ENCODE peak calls at places on chromosomes 12 and 14, in four cellular contexts. One of them, this sample, is unnamed.

GRCh38 chr12:96156211-96156610 is 38.0 kb upstream of the ELK3 start:
- DNase-seq in fibroblast of the aortic adventitia: no peak
- DNase-seq in stimulated activated CD4-positive, alpha-beta T cell treated with anti-CD3 and anti-CD28 coated beads, Interleukin-15, amount 100 ng/mL, for 24 hours: no peak
- DNase-seq in heart right ventricle: no peak
- DNase-seq in this sample: no peak

GRCh38 chr12:33439587-33440011 is at the start of gene SYT10:
- DNase-seq in fibroblast of the aortic adventitia: no peak
- DNase-seq in stimulated activated CD4-positive, alpha-beta T cell treated with anti-CD3 and anti-CD28 coated beads, Interleukin-15, amount 100 ng/mL, for 24 hours: peak
- DNase-seq in heart right ventricle: no peak
- DNase-seq in this sample: no peak

GRCh38 chr12:92784356-92784755 is 81.6 kb downstream of the PLEKHG7 start:
- DNase-seq in fibroblast of the aortic adventitia: peak
- DNase-seq in stimulated activated CD4-positive, alpha-beta T cell treated with anti-CD3 and anti-CD28 coated beads, Interleukin-15, amount 100 ng/mL, for 24 hours: no peak
- DNase-seq in heart right ventricle: no peak
- DNase-seq in this sample: no peak

GRCh38 chr12:124921200-124922008 is 7.0 kb upstream of the UBC start:
- DNase-seq in fibroblast of the aortic adventitia: peak
- DNase-seq in stimulated activated CD4-positive, alpha-beta T cell treated with anti-CD3 and anti-CD28 coated beads, Interleukin-15, amount 100 ng/mL, for 24 hours: peak
- DNase-seq in heart right ventricle: peak
- DNase-seq in this sample: no peak

GRCh38 chr14:99579903-99580570 is 24.0 kb downstream of the CCDC85C start:
- DNase-seq in fibroblast of the aortic adventitia: peak
- DNase-seq in stimulated activated CD4-positive, alpha-beta T cell treated with anti-CD3 and anti-CD28 coated beads, Interleukin-15, amount 100 ng/mL, for 24 hours: no peak
- DNase-seq in heart right ventricle: no peak
- DNase-seq in this sample: no peak

GRCh38 chr12:131044760-131045381 is 91.2 kb downstream of the ADGRD1 start:
- DNase-seq in fibroblast of the aortic adventitia: no peak
- DNase-seq in stimulated activated CD4-positive, alpha-beta T cell treated with anti-CD3 and anti-CD28 coated beads, Interleukin-15, amount 100 ng/mL, for 24 hours: no peak
- DNase-seq in heart right ventricle: no peak
- DNase-seq in this sample: no peak

GRCh38 chr12:131754184-131754583 is 43.3 kb downstream of the SFSWAP start:
- DNase-seq in fibroblast of the aortic adventitia: no peak
- DNase-seq in stimulated activated CD4-positive, alpha-beta T cell treated with anti-CD3 and anti-CD28 coated beads, Interleukin-15, amount 100 ng/mL, for 24 hours: no peak
- DNase-seq in heart right ventricle: no peak
- DNase-seq in this sample: peak

GRCh38 chr12:89370850-89371249 is 18.5 kb upstream of the DUSP6 start:
- DNase-seq in fibroblast of the aortic adventitia: peak
- DNase-seq in stimulated activated CD4-positive, alpha-beta T cell treated with anti-CD3 and anti-CD28 coated beads, Interleukin-15, amount 100 ng/mL, for 24 hours: no peak
- DNase-seq in heart right ventricle: no peak
- DNase-seq in this sample: no peak

GRCh38 chr14:54866588-54866987 is 36.0 kb downstream of the GCH1 start:
- DNase-seq in fibroblast of the aortic adventitia: no peak
- DNase-seq in stimulated activated CD4-positive, alpha-beta T cell treated with anti-CD3 and anti-CD28 coated beads, Interleukin-15, amount 100 ng/mL, for 24 hours: no peak
- DNase-seq in heart right ventricle: no peak
- DNase-seq in this sample: no peak

GRCh38 chr14:33465952-33466700 is 484.7 kb downstream of the EGLN3 start:
- DNase-seq in fibroblast of the aortic adventitia: no peak
- DNase-seq in stimulated activated CD4-positive, alpha-beta T cell treated with anti-CD3 and anti-CD28 coated beads, Interleukin-15, amount 100 ng/mL, for 24 hours: no peak
- DNase-seq in heart right ventricle: no peak
- DNase-seq in this sample: no peak

GRCh38 chr12:83823386-83824045 is 1089.1 kb downstream of the SLC6A15 start:
- DNase-seq in fibroblast of the aortic adventitia: no peak
- DNase-seq in stimulated activated CD4-positive, alpha-beta T cell treated with anti-CD3 and anti-CD28 coated beads, Interleukin-15, amount 100 ng/mL, for 24 hours: peak
- DNase-seq in heart right ventricle: peak
- DNase-seq in this sample: no peak

GRCh38 chr12:124713436-124714082 is 146.1 kb upstream of the NCOR2 start:
- DNase-seq in fibroblast of the aortic adventitia: peak
- DNase-seq in stimulated activated CD4-positive, alpha-beta T cell treated with anti-CD3 and anti-CD28 coated beads, Interleukin-15, amount 100 ng/mL, for 24 hours: peak
- DNase-seq in heart right ventricle: peak
- DNase-seq in this sample: peak

GRCh38 chr12:124548854-124549378 is 18.5 kb downstream of the NCOR2 start:
- DNase-seq in fibroblast of the aortic adventitia: peak
- DNase-seq in stimulated activated CD4-positive, alpha-beta T cell treated with anti-CD3 and anti-CD28 coated beads, Interleukin-15, amount 100 ng/mL, for 24 hours: peak
- DNase-seq in heart right ventricle: peak
- DNase-seq in this sample: no peak

GRCh38 chr12:44728566-44728965 is 147.5 kb downstream of the NELL2 start:
- DNase-seq in fibroblast of the aortic adventitia: no peak
- DNase-seq in stimulated activated CD4-positive, alpha-beta T cell treated with anti-CD3 and anti-CD28 coated beads, Interleukin-15, amount 100 ng/mL, for 24 hours: no peak
- DNase-seq in heart right ventricle: no peak
- DNase-seq in this sample: no peak